ENCODE peak calls at places on chromosomes 7 and 10, in six cellular contexts. F is NT2/D1, K is AG08396, Y is choroid plexus epithelial cell, X is HepG2, N is endothelial cell. G is an unnamed sample.

GRCh38 chr10:79308016-79308415 is 39.3 kb upstream of the PPIF start:
- DNase-seq in F (no peak), K (no peak), Y (no peak), X (no peak), N (no peak), G (no peak)

GRCh38 chr10:47042815-47043750 is 131.9 kb downstream of the PTPN20 start:
- DNase-seq in F (no peak), K (no peak), Y (no peak), X (no peak), N (no peak), G (no peak)

GRCh38 chr10:78783753-78784152 is 285.0 kb upstream of the ZMIZ1 start:
- DNase-seq in F (no peak), K (no peak), Y (no peak), X (no peak), N (no peak), G (no peak)

GRCh38 chr7:44275146-44275545 is 50.2 kb downstream of the CAMK2B start:
- DNase-seq in F (no peak), K (no peak), Y (no peak), X (no peak), N (no peak), G (no peak)

GRCh38 chr10:120336910-120337540 is 120.0 kb upstream of the PLPP4 start:
- DNase-seq in F (peak), K (peak), Y (peak), X (peak), N (peak), G (peak)

GRCh38 chr7:16034353-16034752 is 347.9 kb upstream of the MEOX2 start:
- DNase-seq in F (no peak), K (peak), Y (no peak), X (no peak), N (no peak), G (no peak)

GRCh38 chr7:100895956-100896742 is 461 bp upstream of the ACHE start:
- DNase-seq in F (no peak), K (no peak), Y (no peak), X (no peak), N (no peak), G (peak)

GRCh38 chr7:129101746-129102145 is 42.8 kb upstream of the TSPAN33 start:
- DNase-seq in F (no peak), K (no peak), Y (no peak), X (no peak), N (no peak), G (no peak)

GRCh38 chr7:11341285-11341944 is 367.7 kb downstream of the PHF14 start:
- DNase-seq in F (peak), K (peak), Y (peak), X (no peak), N (peak), G (peak)

GRCh38 chr10:28375399-28376354 is 72.8 kb upstream of the MPP7 start:
- DNase-seq in F (no peak), K (peak), Y (peak), X (no peak), N (no peak), G (peak)

GRCh38 chr10:119637631-119638030 is 13.5 kb upstream of the BAG3 start:
- DNase-seq in F (no peak), K (no peak), Y (no peak), X (no peak), N (no peak), G (no peak)

GRCh38 chr10:31526681-31527080 is 207.7 kb downstream of the ZEB1 start:
- DNase-seq in F (no peak), K (no peak), Y (peak), X (no peak), N (peak), G (no peak)

G was measured in hepatocyte.